ENCODE peak calls at places on chromosome 11, in seven cellular contexts. W is left ventricle myocardium inferior; T is tibial artery; V is heart left ventricle; G is epithelial cell of esophagus; S is CD4-positive, alpha-beta memory T cell; O is BE2C. N is an unnamed sample.

GRCh38 chr11:68411501-68411991 is 49.0 kb upstream of the PPP6R3 start:
- DNase-seq in G (no peak), S (no peak), O (no peak), T (no peak), W (no peak), V (no peak), N (no peak)

GRCh38 chr11:82890941-82891340 is 9.3 kb downstream of the PRCP start:
- DNase-seq in O (no peak), W (no peak), G (no peak), S (no peak), V (no peak), T (no peak), N (peak)

GRCh38 chr11:68099474-68100405 is 21.4 kb downstream of the CHKA start:
- DNase-seq in G (no peak), W (no peak), T (no peak), S (peak), V (peak), O (peak), N (no peak)

GRCh38 chr11:61698173-61698965 is 18.2 kb downstream of the DAGLA start:
- DNase-seq in V (no peak), S (no peak), W (no peak), O (no peak), T (no peak), G (no peak), N (peak)

GRCh38 chr11:77876045-77876444 is 55.1 kb downstream of the AAMDC start:
- DNase-seq in G (no peak), W (no peak), T (no peak), O (no peak), V (no peak), S (no peak), N (no peak)

GRCh38 chr11:69297926-69298777 is 4.2 kb downstream of the MYEOV start:
- DNase-seq in V (peak), S (peak), T (peak), O (no peak), W (peak), G (peak), N (peak)

GRCh38 chr11:66346476-66347424 is 679 bp downstream of the B4GAT1 start:
- DNase-seq in W (no peak), S (no peak), V (no peak), G (no peak), O (no peak), T (no peak), N (no peak)

GRCh38 chr11:78564037-78564888 is 10.4 kb downstream of the NARS2 start:
- DNase-seq in G (peak), S (peak), T (no peak), O (peak), W (no peak), V (no peak), N (peak)

GRCh38 chr11:108886608-108887007 is 221.7 kb downstream of the DDX10 start:
- DNase-seq in T (no peak), W (no peak), S (no peak), V (no peak), O (no peak), G (peak), N (no peak)

GRCh38 chr11:122313581-122313980 is 197.6 kb upstream of the BLID start:
- DNase-seq in S (no peak), G (peak), V (no peak), W (no peak), O (no peak), T (no peak), N (no peak)

GRCh38 chr11:118274184-118274583 is 10.1 kb upstream of the MPZL2 start:
- DNase-seq in G (no peak), O (no peak), T (no peak), V (no peak), W (no peak), S (no peak), N (no peak)

GRCh38 chr11:9568854-9569587 is 4.4 kb upstream of the WEE1 start:
- DNase-seq in V (peak), O (no peak), S (peak), G (peak), W (peak), T (peak), N (no peak)

GRCh38 chr11:17923213-17923612 is 89.6 kb downstream of the SERGEF start:
- DNase-seq in O (no peak), W (peak), V (peak), S (no peak), G (no peak), T (no peak), N (no peak)

GRCh38 chr11:62721994-62722393 is 5.3 kb downstream of the HNRNPUL2 start:
- DNase-seq in O (no peak), T (no peak), V (no peak), G (peak), S (no peak), W (no peak), N (no peak)

GRCh38 chr11:75639752-75640151 is 29.1 kb downstream of the MAP6 start:
- DNase-seq in W (peak), O (peak), T (peak), V (peak), S (no peak), G (no peak), N (no peak)

GRCh38 chr11:68302256-68303054 is 9.9 kb upstream of the LRP5 start:
- DNase-seq in O (no peak), V (no peak), W (no peak), T (no peak), S (no peak), G (peak), N (no peak)

GRCh38 chr11:133925756-133926155 is 31.0 kb downstream of the IGSF9B start:
- DNase-seq in V (no peak), G (no peak), S (no peak), O (no peak), T (no peak), W (no peak), N (no peak)
- H3K4me3 ChIP-seq in V (no peak), G (no peak), S (no peak), O (no peak), T (no peak), W (no peak), N (no peak)

GRCh38 chr11:45933131-45933821 is 10.8 kb downstream of the LARGE2 start:
- DNase-seq in S (no peak), W (peak), O (no peak), T (no peak), V (no peak), G (peak), N (no peak)

GRCh38 chr11:45933846-45934579 is 11.6 kb downstream of the LARGE2 start:
- DNase-seq in V (no peak), T (no peak), G (no peak), S (no peak), W (no peak), O (no peak), N (no peak)

GRCh38 chr11:45931739-45932138 is 9.3 kb downstream of the LARGE2 start:
- DNase-seq in W (no peak), G (peak), S (no peak), T (no peak), V (no peak), O (no peak), N (no peak)

GRCh38 chr11:45930951-45931563 is 8.6 kb downstream of the LARGE2 start:
- DNase-seq in G (peak), T (no peak), S (no peak), W (peak), O (no peak), V (no peak), N (no peak)

DNA sequence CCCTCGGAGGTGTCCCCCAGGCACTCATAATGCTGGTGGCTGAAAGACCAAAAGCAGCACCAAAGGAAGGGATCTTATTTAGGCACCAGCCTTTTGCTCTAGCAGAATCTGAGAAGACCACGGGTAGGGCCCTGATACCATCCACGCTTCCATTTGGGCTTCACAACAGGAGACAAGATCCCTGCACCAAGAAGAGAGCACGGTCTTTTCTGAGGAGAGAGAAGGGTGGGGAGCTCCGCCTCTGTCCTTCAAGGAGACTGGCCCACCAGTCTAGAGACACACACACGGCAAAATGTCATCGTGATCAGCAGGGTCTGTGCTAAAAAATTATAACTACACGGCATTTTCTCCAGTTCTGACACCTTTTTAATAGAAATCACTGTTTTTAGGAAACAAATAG is 9.8 kb downstream of the LARGE2 start:
- DNase-seq in O (no peak), T (no peak), S (no peak), G (no peak), W (no peak), V (no peak), N (no peak)
- H3K4me3 ChIP-seq in O (no peak), T (no peak), S (no peak), G (no peak), W (no peak), V (no peak), N (no peak)

GRCh38 chr11:44750440-44751005 is 23.8 kb downstream of the TSPAN18 start:
- DNase-seq in T (no peak), V (no peak), S (no peak), G (no peak), O (no peak), W (no peak), N (no peak)

GRCh38 chr11:44752262-44752661 is 25.5 kb downstream of the TSPAN18 start:
- DNase-seq in O (no peak), G (no peak), V (no peak), S (no peak), W (no peak), T (no peak), N (no peak)

GRCh38 chr11:44752727-44753126 is 26.0 kb downstream of the TSPAN18 start:
- DNase-seq in G (no peak), T (no peak), O (no peak), V (no peak), S (no peak), W (no peak), N (no peak)

GRCh38 chr11:44749160-44749559 is 22.4 kb downstream of the TSPAN18 start:
- DNase-seq in O (no peak), V (no peak), S (no peak), W (no peak), G (no peak), T (no peak), N (no peak)

GRCh38 chr11:44751066-44751465 is 24.3 kb downstream of the TSPAN18 start:
- DNase-seq in O (no peak), V (no peak), G (no peak), T (peak), S (no peak), W (no peak), N (no peak)
- H3K4me3 ChIP-seq in O (no peak), V (no peak), G (no peak), T (no peak), S (no peak), W (no peak), N (no peak)

DNA sequence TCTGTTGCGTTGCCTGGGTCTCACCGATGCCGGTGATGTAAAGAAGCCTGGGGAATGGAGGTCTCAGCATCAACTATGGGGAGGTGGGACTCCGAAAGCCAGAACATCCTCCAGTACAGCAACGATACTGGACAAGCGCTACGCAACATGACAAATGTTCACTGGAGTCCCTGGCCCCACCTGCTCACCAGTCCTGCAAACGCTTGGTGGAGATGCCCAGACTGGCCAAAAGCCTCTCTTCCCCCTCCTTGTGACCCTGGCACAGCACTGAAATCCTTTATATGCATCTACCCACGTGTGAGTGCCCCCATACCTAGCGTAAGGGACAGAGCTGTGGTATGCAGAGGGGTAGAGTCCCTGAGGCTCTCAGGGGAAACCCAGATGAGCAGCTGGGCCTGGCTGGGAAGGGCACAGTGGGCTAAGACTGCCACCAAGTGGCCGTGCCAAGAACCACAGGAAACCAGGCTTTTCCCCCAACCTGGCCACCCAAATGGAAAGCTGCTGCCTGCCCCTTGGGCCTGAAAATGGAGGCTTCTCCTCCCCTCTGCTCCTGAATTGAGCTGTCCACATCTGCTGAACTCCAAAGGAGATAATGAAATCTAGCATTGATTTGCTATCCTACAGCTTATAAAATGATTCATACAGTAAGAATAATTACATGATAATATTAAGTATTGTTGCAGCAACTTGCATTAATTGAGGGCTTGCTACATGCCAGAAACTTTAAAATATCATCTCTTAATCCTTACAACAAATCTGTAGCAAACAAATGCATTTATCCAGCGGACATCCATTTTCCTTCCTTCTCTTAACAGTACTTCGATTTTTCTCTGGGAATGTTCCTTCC is 24.8 kb upstream of the TTC12 start:
- DNase-seq in V (peak), G (peak), T (no peak), W (peak), O (peak), S (peak), N (no peak)
- H3K4me3 ChIP-seq in V (no peak), G (no peak), T (no peak), W (no peak), O (no peak), S (no peak), N (no peak)

GRCh38 chr11:1180171-1180570 is 22.4 kb downstream of the MUC5AC start:
- DNase-seq in O (no peak), W (no peak), G (no peak), T (no peak), V (no peak), S (no peak), N (no peak)

GRCh38 chr11:1181420-1181819 is 23.7 kb downstream of the MUC5AC start:
- DNase-seq in S (no peak), O (no peak), G (no peak), T (no peak), V (no peak), W (no peak), N (no peak)

GRCh38 chr11:1180947-1181391 is 23.2 kb downstream of the MUC5AC start:
- DNase-seq in W (no peak), T (no peak), O (no peak), G (no peak), V (no peak), S (no peak), N (no peak)

GRCh38 chr11:1179641-1180040 is 21.9 kb downstream of the MUC5AC start:
- DNase-seq in W (peak), V (no peak), T (no peak), S (no peak), G (no peak), O (no peak), N (no peak)

GRCh38 chr11:1181858-1182535 is 24.2 kb downstream of the MUC5AC start:
- DNase-seq in S (peak), W (no peak), O (no peak), G (no peak), V (no peak), T (no peak), N (no peak)
- H3K4me3 ChIP-seq in S (no peak), W (no peak), O (no peak), G (no peak), V (no peak), T (no peak), N (no peak)

GRCh38 chr11:64998690-64999431 is 2.1 kb upstream of the BATF2 start:
- DNase-seq in W (no peak), V (no peak), S (no peak), T (no peak), O (no peak), G (no peak), N (no peak)

GRCh38 chr11:64998141-64998540 is 1.4 kb upstream of the BATF2 start:
- DNase-seq in G (no peak), T (no peak), O (no peak), V (no peak), S (no peak), W (no peak), N (no peak)

GRCh38 chr11:64996710-64997380 is at the start of gene BATF2:
- DNase-seq in S (no peak), W (peak), T (peak), V (peak), G (peak), O (peak), N (peak)

GRCh38 chr11:64994318-64994717 is 2.5 kb downstream of the BATF2 start:
- DNase-seq in S (no peak), G (no peak), T (no peak), W (no peak), V (no peak), O (no peak), N (no peak)

GRCh38 chr11:64996327-64996709 is 453 bp downstream of the BATF2 start:
- DNase-seq in T (no peak), V (no peak), G (no peak), O (no peak), W (no peak), S (no peak), N (no peak)
- H3K4me3 ChIP-seq in T (peak), V (no peak), G (no peak), O (no peak), W (peak), S (no peak), N (no peak)

GRCh38 chr11:113555071-113555739 is 80.0 kb upstream of the DRD2 start:
- DNase-seq in T (no peak), O (no peak), W (no peak), S (no peak), V (no peak), G (no peak), N (no peak)
- H3K4me3 ChIP-seq in T (no peak), O (no peak), W (no peak), S (no peak), V (no peak), G (no peak), N (no peak)

DNA sequence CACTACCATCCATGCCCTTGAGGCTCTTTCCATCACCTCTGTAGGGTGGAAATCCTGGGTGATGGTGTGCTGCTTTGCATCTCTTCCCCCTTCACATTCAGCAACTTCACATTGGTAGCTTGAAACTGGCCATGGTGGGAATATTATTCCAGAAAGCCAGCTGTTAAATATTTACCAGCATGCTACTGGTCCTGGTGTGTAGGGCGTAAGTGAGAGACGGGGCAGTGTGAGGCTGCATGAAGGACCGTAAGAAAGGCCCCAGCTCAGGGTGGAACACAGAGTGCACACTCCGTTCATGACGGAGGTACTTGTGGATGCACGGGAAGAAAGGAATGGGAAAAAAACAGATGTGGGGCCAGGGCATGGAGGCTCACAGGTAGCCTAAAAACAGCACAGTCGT is 121.3 kb downstream of the PKNOX2 start:
- DNase-seq in W (no peak), O (no peak), T (no peak), S (no peak), G (no peak), V (no peak), N (no peak)
- H3K4me3 ChIP-seq in W (no peak), O (no peak), T (no peak), S (no peak), G (no peak), V (no peak), N (no peak)

N was measured in HL-60.